ENCODE peak calls at places on chromosomes 11 and 22, in four cellular contexts. J is CD8-positive, alpha-beta T cell; Z is psoas muscle; E is fibroblast of lung. L is an unnamed sample.

GRCh38 chr11:109819410-109819809 is 273.8 kb upstream of the ZC3H12C start:
- DNase-seq in J (no peak), Z (no peak), E (no peak), L (no peak)

GRCh38 chr11:94727766-94728165 is 40.4 kb upstream of the AMOTL1 start:
- DNase-seq in E (no peak), Z (no peak), J (no peak), L (no peak)

GRCh38 chr22:27331526-27332281 is 469.9 kb downstream of the MN1 start:
- DNase-seq in Z (peak; percentile 41), E (peak; percentile 47), J (no peak), L (peak; percentile 36)

GRCh38 chr11:15189646-15190365 is 75.1 kb downstream of the INSC start:
- DNase-seq in E (peak; percentile 39), Z (no peak), J (no peak), L (no peak)

GRCh38 chr11:100823360-100823759 is 136.3 kb downstream of the ARHGAP42 start:
- DNase-seq in J (no peak), E (peak; percentile 86), Z (no peak), L (no peak)

GRCh38 chr11:110088535-110089344 is 4.5 kb upstream of the ZC3H12C start:
- DNase-seq in Z (no peak), J (no peak), E (no peak), L (no peak)

GRCh38 chr11:35338928-35339327 is 80.4 kb downstream of the SLC1A2 start:
- DNase-seq in J (no peak), Z (no peak), E (no peak), L (no peak)

GRCh38 chr11:112082729-112083128 is 3.8 kb downstream of the TIMM8B start:
- DNase-seq in J (no peak), E (peak; percentile 54), Z (no peak), L (no peak)

GRCh38 chr22:31326877-31327276 is 19.3 kb downstream of the PATZ1 start:
- DNase-seq in E (no peak), J (no peak), Z (no peak), L (no peak)

GRCh38 chr11:88454881-88455280 is 117.3 kb upstream of the CTSC start:
- DNase-seq in E (peak; percentile 33), Z (no peak), J (no peak), L (no peak)

GRCh38 chr11:122077459-122077858 is 38.6 kb downstream of the BLID start:
- DNase-seq in E (no peak), Z (no peak), J (no peak), L (no peak)

GRCh38 chr11:299951-300735 is 817 bp upstream of the IFITM5 start:
- DNase-seq in J (no peak), E (no peak), Z (peak; percentile 21), L (no peak)

GRCh38 chr11:28168718-28169117 is 60.5 kb downstream of the METTL15 start:
- DNase-seq in E (no peak), J (no peak), Z (no peak), L (no peak)

GRCh38 chr11:125165664-125166346 is 1.3 kb downstream of the PKNOX2 start:
- DNase-seq in E (peak; percentile 41), Z (no peak), J (no peak), L (no peak)

GRCh38 chr11:62130498-62131464 is 7.0 kb downstream of the INCENP start:
- DNase-seq in Z (no peak), J (no peak), E (no peak), L (no peak)

GRCh38 chr11:96246718-96247540 is 96.1 kb downstream of the MAML2 start:
- DNase-seq in Z (no peak), E (peak; percentile 63), J (no peak), L (no peak)

GRCh38 chr11:1854132-1854948 is 1.5 kb downstream of the LSP1 start:
- DNase-seq in J (no peak), Z (no peak), E (no peak), L (no peak)

GRCh38 chr11:63680842-63681207 is 475 bp upstream of the RTN3 start:
- DNase-seq in J (no peak), E (no peak), Z (no peak), L (peak; percentile 63)

GRCh38 chr22:41699264-41700104 is at the start of gene MEI1:
- DNase-seq in E (peak; percentile 64), Z (peak; percentile 88), J (peak; percentile 91), L (peak; percentile 58)

GRCh38 chr11:59221438-59221837 is 8.7 kb upstream of the MPEG1 start:
- DNase-seq in E (peak; percentile 91), J (no peak), Z (no peak), L (no peak)

GRCh38 chr11:8613036-8613435 is 19.0 kb upstream of the STK33 start:
- DNase-seq in E (no peak), J (no peak), Z (no peak), L (no peak)

GRCh38 chr22:42700901-42701300 is 19.8 kb downstream of the A4GALT start:
- DNase-seq in J (no peak), E (no peak), Z (no peak), L (no peak)

GRCh38 chr22:42701694-42702093 is 19.0 kb downstream of the A4GALT start:
- DNase-seq in J (no peak), Z (no peak), E (no peak), L (no peak)

GRCh38 chr22:42704896-42705295 is 15.8 kb downstream of the A4GALT start:
- DNase-seq in J (no peak), E (no peak), Z (no peak), L (no peak)

GRCh38 chr22:42700355-42700754 is 20.3 kb downstream of the A4GALT start:
- DNase-seq in E (no peak), Z (no peak), J (no peak), L (no peak)

GRCh38 chr22:42702675-42703074 is 18.0 kb downstream of the A4GALT start:
- DNase-seq in J (no peak), Z (no peak), E (no peak), L (no peak)
- H3K27ac ChIP-seq in J (no peak overlapping the region), Z (no peak overlapping the region), E (no peak overlapping the region), L (no peak overlapping the region)

GRCh38 chr22:35403356-35403755 is 3.4 kb downstream of the MCM5 start:
- DNase-seq in Z (no peak), E (no peak), J (no peak), L (no peak)

GRCh38 chr22:35400335-35400680 is 368 bp downstream of the MCM5 start:
- DNase-seq in Z (no peak), J (no peak), E (no peak), L (no peak)

GRCh38 chr22:35404176-35404575 is 4.2 kb downstream of the MCM5 start:
- DNase-seq in E (no peak), J (no peak), Z (no peak), L (no peak)

GRCh38 chr22:35399678-35400334 is at the start of gene MCM5:
- DNase-seq in Z (peak; percentile 97), J (peak; percentile 95), E (peak; percentile 96), L (peak; percentile 93)

GRCh38 chr22:35401863-35402262 is 1.9 kb downstream of the MCM5 start:
- DNase-seq in Z (no peak), E (no peak), J (no peak), L (no peak)
- H3K27ac ChIP-seq in Z (no peak overlapping the region), E (no peak overlapping the region), J (no peak overlapping the region), L (no peak overlapping the region)

GRCh38 chr22:39266398-39267030 is 21.7 kb upstream of the PDGFB start:
- DNase-seq in E (peak; percentile 60), J (no peak), Z (no peak), L (no peak)
- H3K27ac ChIP-seq in E (no peak overlapping the region), J (no peak overlapping the region), Z (peak overlapping the region; percentile 41), L (no peak overlapping the region)

GRCh38 chr11:78081583-78081982 is 1.9 kb upstream of the NDUFC2 start:
- DNase-seq in E (no peak), J (peak; percentile 32), Z (no peak), L (no peak)
- H3K27ac ChIP-seq in E (no peak overlapping the region), J (no peak overlapping the region), Z (no peak overlapping the region), L (no peak overlapping the region)

GRCh38 chr11:2885676-2886081 is at the start of gene CDKN1C:
- DNase-seq in Z (peak; percentile 89), J (peak; percentile 84), E (peak; percentile 89), L (peak; percentile 75)

GRCh38 chr11:2883717-2884423 is 1.7 kb downstream of the CDKN1C start:
- DNase-seq in Z (peak; percentile 60), E (peak; percentile 47), J (no peak), L (no peak)

GRCh38 chr11:2884424-2884815 is 1.2 kb downstream of the CDKN1C start:
- DNase-seq in J (no peak), E (peak; percentile 45), Z (peak; percentile 67), L (no peak)

GRCh38 chr11:2886191-2886894 is 768 bp upstream of the CDKN1C start:
- DNase-seq in E (peak; percentile 42), J (no peak), Z (peak; percentile 49), L (peak; percentile 39)

DNA sequence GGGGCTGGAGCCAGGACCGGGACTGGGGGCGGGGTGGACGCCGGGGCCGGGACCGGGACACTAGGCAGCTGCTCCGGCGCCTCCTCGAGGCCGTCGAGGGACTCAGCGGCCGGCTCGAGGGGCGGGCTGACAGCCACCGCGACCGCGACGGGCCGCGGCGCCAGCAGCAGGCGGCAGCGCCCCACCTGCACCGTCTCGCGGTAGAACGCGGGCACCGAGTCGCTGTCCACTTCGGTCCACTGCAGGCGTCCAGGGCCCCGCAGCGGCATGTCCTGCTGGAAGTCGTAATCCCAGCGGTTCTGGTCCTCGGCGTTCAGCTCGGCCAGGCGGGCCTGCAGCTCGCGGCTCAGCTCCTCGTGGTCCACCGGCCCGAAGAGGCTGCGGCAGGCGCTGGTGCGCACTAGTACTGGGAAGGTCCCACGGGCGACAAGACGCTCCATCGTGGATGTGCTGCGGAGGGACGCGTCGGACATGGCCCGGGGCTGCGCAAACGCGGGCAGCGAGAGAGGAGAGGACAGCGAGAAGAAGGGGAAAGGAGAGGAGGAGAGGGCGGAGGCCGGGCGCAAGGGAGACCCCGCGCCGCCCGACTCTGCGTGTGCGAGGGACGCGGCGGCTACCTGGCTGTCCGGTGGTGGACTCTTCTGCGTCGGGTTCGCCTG is 429 bp downstream of the CDKN1C start:
- DNase-seq in J (peak; percentile 31), E (peak; percentile 61), Z (peak; percentile 63), L (no peak)
- H3K27ac ChIP-seq in J (no peak overlapping the region), E (no peak overlapping the region), Z (peak overlapping the region; percentile 76), L (peak overlapping the region; percentile 83)

GRCh38 chr11:86719781-86720463 is 47.5 kb upstream of the ME3 start:
- DNase-seq in J (no peak), E (peak; percentile 52), Z (no peak), L (no peak)
- H3K27ac ChIP-seq in J (no peak overlapping the region), E (no peak overlapping the region), Z (no peak overlapping the region), L (no peak overlapping the region)

GRCh38 chr22:17257578-17257977 is 38.3 kb upstream of the ADA2 start:
- DNase-seq in Z (no peak), J (no peak), E (no peak), L (no peak)
- H3K27ac ChIP-seq in Z (peak overlapping the region; percentile 97), J (no peak overlapping the region), E (no peak overlapping the region), L (peak overlapping the region; percentile 95)